ENCODE peak calls at places on chromosomes 12 and 14, in four cellular contexts. One of them, this sample, is unnamed.

GRCh38 chr12:810635-811415 is 58.4 kb downstream of the WNK1 start:
- DNase-seq in LoVo: no peak
- DNase-seq in NCI-H1105: no peak
- DNase-seq in putamen: peak; percentile 28
- DNase-seq in this sample: no peak

GRCh38 chr12:114681149-114681849 is 2.7 kb downstream of the TBX3 start:
- DNase-seq in LoVo: peak; percentile 39
- DNase-seq in NCI-H1105: no peak
- DNase-seq in putamen: no peak
- DNase-seq in this sample: no peak

GRCh38 chr14:60093606-60094005 is 1.9 kb downstream of the PCNX4 start:
- DNase-seq in LoVo: no peak
- DNase-seq in NCI-H1105: no peak
- DNase-seq in putamen: no peak
- DNase-seq in this sample: no peak

GRCh38 chr12:19844224-19844623 is 404.9 kb downstream of the AEBP2 start:
- DNase-seq in LoVo: no peak
- DNase-seq in NCI-H1105: no peak
- DNase-seq in putamen: no peak
- DNase-seq in this sample: no peak

GRCh38 chr12:53173085-53173715 is 7.3 kb upstream of the ZNF740 start:
- DNase-seq in LoVo: no peak
- DNase-seq in NCI-H1105: no peak
- DNase-seq in putamen: no peak
- DNase-seq in this sample: no peak

GRCh38 chr12:99959549-99960170 is 25.1 kb downstream of the ANKS1B start:
- DNase-seq in LoVo: no peak
- DNase-seq in NCI-H1105: peak; percentile 23
- DNase-seq in putamen: no peak
- DNase-seq in this sample: peak; percentile 37

GRCh38 chr14:29805415-29806123 is 122.1 kb downstream of the PRKD1 start:
- DNase-seq in LoVo: peak; percentile 24
- DNase-seq in NCI-H1105: no peak
- DNase-seq in putamen: no peak
- DNase-seq in this sample: peak; percentile 79

GRCh38 chr12:53476769-53477209 is 22.5 kb downstream of the MAP3K12 start:
- DNase-seq in LoVo: no peak
- DNase-seq in NCI-H1105: no peak
- DNase-seq in putamen: no peak
- DNase-seq in this sample: peak; percentile 44

GRCh38 chr12:64680235-64680634 is 69.9 kb downstream of the RASSF3 start:
- DNase-seq in LoVo: peak; percentile 72
- DNase-seq in NCI-H1105: no peak
- DNase-seq in putamen: no peak
- DNase-seq in this sample: no peak

GRCh38 chr14:27012641-27013040 is 414.8 kb upstream of the NOVA1 start:
- DNase-seq in LoVo: no peak
- DNase-seq in NCI-H1105: no peak
- DNase-seq in putamen: no peak
- DNase-seq in this sample: no peak

GRCh38 chr12:15982471-15982870 is 71.3 kb downstream of the DERA start:
- DNase-seq in LoVo: no peak
- DNase-seq in NCI-H1105: no peak
- DNase-seq in putamen: no peak
- DNase-seq in this sample: no peak

GRCh38 chr12:108634225-108634795 is 616 bp upstream of the SELPLG start:
- DNase-seq in LoVo: no peak
- DNase-seq in NCI-H1105: no peak
- DNase-seq in putamen: no peak
- DNase-seq in this sample: no peak

GRCh38 chr12:132618683-132619043 is at the start of gene P2RX2:
- DNase-seq in LoVo: no peak
- DNase-seq in NCI-H1105: no peak
- DNase-seq in putamen: no peak
- DNase-seq in this sample: no peak

GRCh38 chr12:9741726-9742125 is 8.8 kb upstream of the CLECL1 start:
- DNase-seq in LoVo: no peak
- DNase-seq in NCI-H1105: no peak
- DNase-seq in putamen: no peak
- DNase-seq in this sample: no peak

GRCh38 chr14:57275023-57275664 is 6.4 kb downstream of the AP5M1 start:
- DNase-seq in LoVo: no peak
- DNase-seq in NCI-H1105: no peak
- DNase-seq in putamen: no peak
- DNase-seq in this sample: no peak

GRCh38 chr12:10618338-10618987 is 5.1 kb upstream of the MAGOHB start:
- DNase-seq in LoVo: no peak
- DNase-seq in NCI-H1105: no peak
- DNase-seq in putamen: peak; percentile 3
- DNase-seq in this sample: peak; percentile 42

GRCh38 chr14:22928237-22929103 is 706 bp downstream of the PRMT5 start:
- DNase-seq in LoVo: no peak
- DNase-seq in NCI-H1105: no peak
- DNase-seq in putamen: no peak
- DNase-seq in this sample: no peak

GRCh38 chr12:95205016-95205415 is 12.3 kb downstream of the FGD6 start:
- DNase-seq in LoVo: no peak
- DNase-seq in NCI-H1105: no peak
- DNase-seq in putamen: no peak
- DNase-seq in this sample: no peak

GRCh38 chr12:130590685-130591084 is 125.4 kb downstream of the RIMBP2 start:
- DNase-seq in LoVo: no peak
- DNase-seq in NCI-H1105: no peak
- DNase-seq in putamen: no peak
- DNase-seq in this sample: no peak

GRCh38 chr12:76529226-76529918 is 30.2 kb downstream of the OSBPL8 start:
- DNase-seq in LoVo: no peak
- DNase-seq in NCI-H1105: no peak
- DNase-seq in putamen: no peak
- DNase-seq in this sample: no peak

GRCh38 chr14:59482471-59483331 is 1.5 kb downstream of the L3HYPDH start:
- DNase-seq in LoVo: peak; percentile 79
- DNase-seq in NCI-H1105: no peak
- DNase-seq in putamen: no peak
- DNase-seq in this sample: peak; percentile 86

GRCh38 chr14:63542231-63542999 is 762 bp downstream of the PPP2R5E start:
- DNase-seq in LoVo: no peak
- DNase-seq in NCI-H1105: peak; percentile 40
- DNase-seq in putamen: no peak
- DNase-seq in this sample: no peak

GRCh38 chr12:109910969-109911348 is 10.9 kb downstream of the TCHP start:
- DNase-seq in LoVo: no peak
- DNase-seq in NCI-H1105: no peak
- DNase-seq in putamen: no peak
- DNase-seq in this sample: peak; percentile 57

GRCh38 chr12:5888816-5889315 is 56.2 kb downstream of the ANO2 start:
- DNase-seq in LoVo: no peak
- DNase-seq in NCI-H1105: no peak
- DNase-seq in putamen: no peak
- DNase-seq in this sample: no peak

GRCh38 chr14:51733147-51733546 is 81.4 kb downstream of the FRMD6 start:
- DNase-seq in LoVo: no peak
- DNase-seq in NCI-H1105: no peak
- DNase-seq in putamen: no peak
- DNase-seq in this sample: no peak

GRCh38 chr14:61042220-61042619 is 61.2 kb downstream of the SLC38A6 start:
- DNase-seq in LoVo: no peak
- DNase-seq in NCI-H1105: no peak
- DNase-seq in putamen: no peak
- DNase-seq in this sample: no peak

GRCh38 chr14:101333335-101334280 is 227.7 kb upstream of the DIO3 start:
- DNase-seq in LoVo: no peak
- DNase-seq in NCI-H1105: no peak
- DNase-seq in putamen: no peak
- DNase-seq in this sample: no peak

GRCh38 chr12:54016478-54016964 is 7.7 kb downstream of the HOXC8 start:
- DNase-seq in LoVo: peak; percentile 88
- DNase-seq in NCI-H1105: peak; percentile 65
- DNase-seq in putamen: no peak
- DNase-seq in this sample: peak; percentile 35

GRCh38 chr14:102922490-102923200 is at the start of gene AMN:
- DNase-seq in LoVo: peak; percentile 37
- DNase-seq in NCI-H1105: no peak
- DNase-seq in putamen: no peak
- DNase-seq in this sample: peak; percentile 5